ENCODE peak calls at places on chromosomes 6 and 20, in five cellular contexts. J, U, V, D and R are unnamed samples.

GRCh38 chr6:80465513-80465912 is 359.0 kb downstream of the BCKDHB start:
- DNase-seq in J (no peak), V (no peak), D (no peak), U (no peak), R (no peak)

GRCh38 chr6:33935439-33936080 is 131.8 kb upstream of the MLN start:
- DNase-seq in D (peak), J (no peak), U (no peak), V (no peak), R (no peak)

GRCh38 chr20:61376541-61377231 is 124.6 kb downstream of the CDH4 start:
- DNase-seq in J (no peak), V (no peak), D (no peak), U (no peak), R (no peak)

GRCh38 chr6:124535746-124536145 is 426.5 kb upstream of the RNF217 start:
- DNase-seq in D (no peak), J (no peak), V (no peak), U (peak), R (peak)

GRCh38 chr20:63509088-63509564 is 10.2 kb upstream of the EEF1A2 start:
- DNase-seq in U (no peak), V (no peak), J (no peak), D (no peak), R (no peak)

GRCh38 chr6:109194770-109195169 is 99.5 kb downstream of the CEP57L1 start:
- DNase-seq in V (no peak), J (no peak), U (no peak), D (no peak), R (no peak)

GRCh38 chr20:46638367-46639274 is 12.6 kb downstream of the SLC13A3 start:
- DNase-seq in U (no peak), D (no peak), J (no peak), V (no peak), R (no peak)

GRCh38 chr6:128363424-128363823 is 157.0 kb downstream of the PTPRK start:
- DNase-seq in U (no peak), V (no peak), D (no peak), J (no peak), R (peak)

GRCh38 chr20:37521091-37521771 is at the start of gene NNAT:
- DNase-seq in V (no peak), D (no peak), U (no peak), J (no peak), R (no peak)

GRCh38 chr6:111699123-111699522 is 93.4 kb upstream of the TRAF3IP2 start:
- DNase-seq in U (no peak), J (no peak), D (no peak), V (no peak), R (no peak)

GRCh38 chr6:39367661-39368060 is 45.2 kb upstream of the KCNK16 start:
- DNase-seq in U (no peak), J (no peak), D (no peak), V (no peak), R (no peak)

GRCh38 chr6:23963137-23963536 is 162.9 kb upstream of the NRSN1 start:
- DNase-seq in V (no peak), J (no peak), U (no peak), D (no peak), R (no peak)

GRCh38 chr6:144434308-144434990 is 149.3 kb downstream of the UTRN start:
- DNase-seq in D (no peak), V (no peak), J (no peak), U (peak), R (peak)

GRCh38 chr20:58793512-58794420 is 56.9 kb downstream of the GNAS-AS1 start:
- DNase-seq in U (no peak), V (no peak), D (no peak), J (no peak), R (no peak)

GRCh38 chr6:12137480-12137879 is 125.4 kb downstream of the HIVEP1 start:
- DNase-seq in D (no peak), U (peak), J (no peak), V (no peak), R (peak)

GRCh38 chr6:147205690-147206600 is 1.7 kb downstream of the STXBP5 start:
- DNase-seq in U (no peak), J (no peak), D (no peak), V (no peak), R (peak)